ENCODE peak calls at places on chromosomes 3 and 15, in six cellular contexts. One of them, this sample, is unnamed.
A peak's percentile ranks its signal among the peaks of the same experiment; 100 is the strongest.

GRCh38 chr15:57205999-57206398 is 170.3 kb upstream of the CGNL1 start:
- DNase-seq in neural progenitor cell: no peak
- DNase-seq in fibroblast of lung: no peak
- DNase-seq in HepG2: no peak
- DNase-seq in keratinocyte: no peak
- DNase-seq in hepatocyte: no peak
- DNase-seq in this sample: no peak

GRCh38 chr15:55587321-55588069 is 650 bp downstream of the PYGO1 start:
- DNase-seq in neural progenitor cell: peak; percentile 79
- DNase-seq in fibroblast of lung: peak; percentile 53
- DNase-seq in HepG2: peak; percentile 31
- DNase-seq in keratinocyte: no peak
- DNase-seq in hepatocyte: peak; percentile 63
- DNase-seq in this sample: peak; percentile 30

GRCh38 chr15:60223161-60223560 is 174.6 kb downstream of the ANXA2 start:
- DNase-seq in neural progenitor cell: no peak
- DNase-seq in fibroblast of lung: no peak
- DNase-seq in HepG2: no peak
- DNase-seq in keratinocyte: no peak
- DNase-seq in hepatocyte: no peak
- DNase-seq in this sample: no peak

GRCh38 chr15:91534235-91534634 is 319.3 kb upstream of the SLCO3A1 start:
- DNase-seq in neural progenitor cell: no peak
- DNase-seq in fibroblast of lung: no peak
- DNase-seq in HepG2: no peak
- DNase-seq in keratinocyte: no peak
- DNase-seq in hepatocyte: no peak
- DNase-seq in this sample: no peak

GRCh38 chr3:184299488-184300376 is 691 bp downstream of the PSMD2 start:
- DNase-seq in neural progenitor cell: no peak
- DNase-seq in fibroblast of lung: peak; percentile 28
- DNase-seq in HepG2: no peak
- DNase-seq in keratinocyte: no peak
- DNase-seq in hepatocyte: peak; percentile 44
- DNase-seq in this sample: peak; percentile 59

GRCh38 chr15:66785637-66786036 is 83.6 kb downstream of the SMAD6 start:
- DNase-seq in neural progenitor cell: no peak
- DNase-seq in fibroblast of lung: peak; percentile 56
- DNase-seq in HepG2: no peak
- DNase-seq in keratinocyte: no peak
- DNase-seq in hepatocyte: no peak
- DNase-seq in this sample: no peak

GRCh38 chr3:5583920-5584319 is 396.4 kb downstream of the EDEM1 start:
- DNase-seq in neural progenitor cell: no peak
- DNase-seq in fibroblast of lung: no peak
- DNase-seq in HepG2: no peak
- DNase-seq in keratinocyte: no peak
- DNase-seq in hepatocyte: no peak
- DNase-seq in this sample: no peak

GRCh38 chr3:136819784-136820640 is 1.1 kb downstream of the SLC35G2 start:
- DNase-seq in neural progenitor cell: peak; percentile 78
- DNase-seq in fibroblast of lung: peak; percentile 71
- DNase-seq in HepG2: peak; percentile 34
- DNase-seq in keratinocyte: no peak
- DNase-seq in hepatocyte: peak; percentile 69
- DNase-seq in this sample: peak; percentile 46

GRCh38 chr15:48084759-48085420 is 35.9 kb upstream of the SLC24A5 start:
- DNase-seq in neural progenitor cell: peak; percentile 68
- DNase-seq in fibroblast of lung: peak; percentile 68
- DNase-seq in HepG2: peak; percentile 26
- DNase-seq in keratinocyte: no peak
- DNase-seq in hepatocyte: peak; percentile 60
- DNase-seq in this sample: no peak

GRCh38 chr3:165339753-165340152 is 143.6 kb upstream of the SLITRK3 start:
- DNase-seq in neural progenitor cell: peak; percentile 8
- DNase-seq in fibroblast of lung: peak; percentile 71
- DNase-seq in HepG2: no peak
- DNase-seq in keratinocyte: no peak
- DNase-seq in hepatocyte: peak; percentile 19
- DNase-seq in this sample: no peak

GRCh38 chr3:158434412-158435038 is 136.5 kb upstream of the MLF1 start:
- DNase-seq in neural progenitor cell: peak; percentile 79
- DNase-seq in fibroblast of lung: peak; percentile 73
- DNase-seq in HepG2: peak; percentile 78
- DNase-seq in keratinocyte: no peak
- DNase-seq in hepatocyte: peak; percentile 82
- DNase-seq in this sample: peak; percentile 42

GRCh38 chr3:125212096-125212508 is 446 bp downstream of the SLC12A8 start:
- DNase-seq in neural progenitor cell: peak; percentile 74
- DNase-seq in fibroblast of lung: no peak
- DNase-seq in HepG2: no peak
- DNase-seq in keratinocyte: no peak
- DNase-seq in hepatocyte: peak; percentile 49
- DNase-seq in this sample: peak; percentile 28

GRCh38 chr15:100759698-100760356 is 119.8 kb upstream of the ALDH1A3 start:
- DNase-seq in neural progenitor cell: no peak
- DNase-seq in fibroblast of lung: peak; percentile 44
- DNase-seq in HepG2: peak; percentile 22
- DNase-seq in keratinocyte: peak; percentile 53
- DNase-seq in hepatocyte: peak; percentile 78
- DNase-seq in this sample: peak; percentile 88

GRCh38 chr3:110314512-110315114 is 757.0 kb upstream of the NECTIN3 start:
- DNase-seq in neural progenitor cell: peak; percentile 66
- DNase-seq in fibroblast of lung: peak; percentile 60
- DNase-seq in HepG2: peak; percentile 64
- DNase-seq in keratinocyte: peak; percentile 30
- DNase-seq in hepatocyte: peak; percentile 83
- DNase-seq in this sample: peak; percentile 43

GRCh38 chr15:79332824-79333510 is 22.1 kb downstream of the TMED3 start:
- DNase-seq in neural progenitor cell: no peak
- DNase-seq in fibroblast of lung: no peak
- DNase-seq in HepG2: no peak
- DNase-seq in keratinocyte: no peak
- DNase-seq in hepatocyte: peak; percentile 9
- DNase-seq in this sample: peak; percentile 47

GRCh38 chr3:196918968-196919367 is 23.4 kb downstream of the NCBP2 start:
- DNase-seq in neural progenitor cell: peak; percentile 38
- DNase-seq in fibroblast of lung: no peak
- DNase-seq in HepG2: peak; percentile 18
- DNase-seq in keratinocyte: no peak
- DNase-seq in hepatocyte: no peak
- DNase-seq in this sample: no peak

GRCh38 chr3:190314741-190315140 is 7.5 kb downstream of the CLDN1 start:
- DNase-seq in neural progenitor cell: no peak
- DNase-seq in fibroblast of lung: no peak
- DNase-seq in HepG2: no peak
- DNase-seq in keratinocyte: no peak
- DNase-seq in hepatocyte: no peak
- DNase-seq in this sample: no peak

GRCh38 chr15:66611257-66612053 is 45.7 kb upstream of the LCTL start:
- DNase-seq in neural progenitor cell: no peak
- DNase-seq in fibroblast of lung: no peak
- DNase-seq in HepG2: peak; percentile 81
- DNase-seq in keratinocyte: no peak
- DNase-seq in hepatocyte: no peak
- DNase-seq in this sample: no peak

GRCh38 chr15:36108539-36108938 is 470.9 kb upstream of the CDIN1 start:
- DNase-seq in neural progenitor cell: no peak
- DNase-seq in fibroblast of lung: no peak
- DNase-seq in HepG2: no peak
- DNase-seq in keratinocyte: no peak
- DNase-seq in hepatocyte: no peak
- DNase-seq in this sample: no peak

GRCh38 chr3:55000546-55000945 is 72.7 kb upstream of the LRTM1 start:
- DNase-seq in neural progenitor cell: no peak
- DNase-seq in fibroblast of lung: peak; percentile 88
- DNase-seq in HepG2: no peak
- DNase-seq in keratinocyte: no peak
- DNase-seq in hepatocyte: peak; percentile 77
- DNase-seq in this sample: peak; percentile 66

GRCh38 chr3:109806929-109807328 is 469.6 kb upstream of the DPPA4 start:
- DNase-seq in neural progenitor cell: no peak
- DNase-seq in fibroblast of lung: peak; percentile 31
- DNase-seq in HepG2: peak; percentile 5
- DNase-seq in keratinocyte: no peak
- DNase-seq in hepatocyte: no peak
- DNase-seq in this sample: no peak

GRCh38 chr15:40161693-40162401 is 978 bp downstream of the BUB1B start:
- DNase-seq in neural progenitor cell: no peak
- DNase-seq in fibroblast of lung: no peak
- DNase-seq in HepG2: no peak
- DNase-seq in keratinocyte: no peak
- DNase-seq in hepatocyte: no peak
- DNase-seq in this sample: no peak

GRCh38 chr3:19348929-19349564 is 200.7 kb downstream of the KCNH8 start:
- DNase-seq in neural progenitor cell: peak; percentile 48
- DNase-seq in fibroblast of lung: peak; percentile 21
- DNase-seq in HepG2: peak; percentile 8
- DNase-seq in keratinocyte: no peak
- DNase-seq in hepatocyte: peak; percentile 59
- DNase-seq in this sample: peak; percentile 4

GRCh38 chr3:122000936-122001605 is 21.0 kb downstream of the ILDR1 start:
- DNase-seq in neural progenitor cell: no peak
- DNase-seq in fibroblast of lung: no peak
- DNase-seq in HepG2: peak; percentile 31
- DNase-seq in keratinocyte: no peak
- DNase-seq in hepatocyte: no peak
- DNase-seq in this sample: no peak

GRCh38 chr3:191141728-191142127 is 57.3 kb upstream of the OSTN start:
- DNase-seq in neural progenitor cell: no peak
- DNase-seq in fibroblast of lung: peak; percentile 85
- DNase-seq in HepG2: no peak
- DNase-seq in keratinocyte: peak; percentile 44
- DNase-seq in hepatocyte: no peak
- DNase-seq in this sample: peak; percentile 39

GRCh38 chr3:48088056-48088748 is 72.0 kb upstream of the MAP4 start:
- DNase-seq in neural progenitor cell: peak; percentile 58
- DNase-seq in fibroblast of lung: no peak
- DNase-seq in HepG2: no peak
- DNase-seq in keratinocyte: no peak
- DNase-seq in hepatocyte: peak; percentile 52
- DNase-seq in this sample: peak; percentile 11

GRCh38 chr3:155352900-155353490 is 59.5 kb upstream of the STRIT1 start:
- DNase-seq in neural progenitor cell: peak; percentile 43
- DNase-seq in fibroblast of lung: peak; percentile 57
- DNase-seq in HepG2: peak; percentile 21
- DNase-seq in keratinocyte: no peak
- DNase-seq in hepatocyte: peak; percentile 37
- DNase-seq in this sample: peak; percentile 55

GRCh38 chr3:159273608-159274007 is 471.8 kb downstream of the MFSD1 start:
- DNase-seq in neural progenitor cell: peak; percentile 81
- DNase-seq in fibroblast of lung: peak; percentile 40
- DNase-seq in HepG2: peak; percentile 6
- DNase-seq in keratinocyte: no peak
- DNase-seq in hepatocyte: peak; percentile 74
- DNase-seq in this sample: no peak

GRCh38 chr3:149647812-149648211 is 10.0 kb downstream of the WWTR1 start:
- DNase-seq in neural progenitor cell: no peak
- DNase-seq in fibroblast of lung: no peak
- DNase-seq in HepG2: no peak
- DNase-seq in keratinocyte: no peak
- DNase-seq in hepatocyte: no peak
- DNase-seq in this sample: no peak
- TF ChIP-seq EZH2 in neural progenitor cell: no peak
- TF ChIP-seq EZH2 in fibroblast of lung: no peak
- TF ChIP-seq EZH2 in HepG2: no peak
- TF ChIP-seq EZH2 in keratinocyte: no peak
- TF ChIP-seq EZH2 in hepatocyte: no peak
- TF ChIP-seq EZH2 in this sample: no peak

DNA sequence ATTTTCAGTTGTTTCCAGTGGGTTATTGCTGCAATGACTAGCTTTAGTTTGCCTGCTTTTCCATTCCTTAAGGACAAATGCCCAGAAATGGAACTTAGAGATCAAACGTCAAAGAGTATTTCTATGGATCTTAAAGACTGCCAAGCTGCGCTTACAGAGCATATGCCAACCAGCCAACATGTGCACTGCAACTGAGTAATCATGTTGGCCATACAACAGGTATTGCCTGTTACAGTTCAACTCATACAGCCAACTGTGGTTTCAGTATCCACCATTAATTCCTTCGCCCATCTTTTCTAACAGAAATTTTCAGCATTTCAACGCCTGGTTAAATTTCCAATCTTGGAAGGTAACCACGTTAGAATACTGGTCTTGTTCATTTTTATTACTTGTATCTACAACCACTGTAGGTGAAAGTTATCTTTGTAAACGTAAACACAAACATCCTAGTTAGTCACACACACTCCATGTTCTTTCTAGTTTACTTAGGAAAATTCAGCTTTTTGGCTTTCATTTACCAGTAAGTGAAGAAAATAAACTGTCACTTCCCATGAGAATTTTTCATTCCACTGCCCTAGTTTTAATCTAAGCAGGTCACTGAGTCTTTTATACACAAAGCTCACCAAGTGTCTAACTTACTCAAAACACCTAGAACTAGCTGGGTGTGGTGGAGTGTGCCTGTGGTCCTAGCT is 3.9 kb downstream of the RPL32 start:
- DNase-seq in neural progenitor cell: no peak
- DNase-seq in fibroblast of lung: no peak
- DNase-seq in HepG2: no peak
- DNase-seq in keratinocyte: no peak
- DNase-seq in hepatocyte: no peak
- DNase-seq in this sample: no peak
- TF ChIP-seq CTCF in neural progenitor cell: no peak
- TF ChIP-seq CTCF in fibroblast of lung: no peak
- TF ChIP-seq CTCF in HepG2: no peak
- TF ChIP-seq CTCF in keratinocyte: no peak
- TF ChIP-seq CTCF in hepatocyte: no peak
- TF ChIP-seq CTCF in this sample: no peak

DNA sequence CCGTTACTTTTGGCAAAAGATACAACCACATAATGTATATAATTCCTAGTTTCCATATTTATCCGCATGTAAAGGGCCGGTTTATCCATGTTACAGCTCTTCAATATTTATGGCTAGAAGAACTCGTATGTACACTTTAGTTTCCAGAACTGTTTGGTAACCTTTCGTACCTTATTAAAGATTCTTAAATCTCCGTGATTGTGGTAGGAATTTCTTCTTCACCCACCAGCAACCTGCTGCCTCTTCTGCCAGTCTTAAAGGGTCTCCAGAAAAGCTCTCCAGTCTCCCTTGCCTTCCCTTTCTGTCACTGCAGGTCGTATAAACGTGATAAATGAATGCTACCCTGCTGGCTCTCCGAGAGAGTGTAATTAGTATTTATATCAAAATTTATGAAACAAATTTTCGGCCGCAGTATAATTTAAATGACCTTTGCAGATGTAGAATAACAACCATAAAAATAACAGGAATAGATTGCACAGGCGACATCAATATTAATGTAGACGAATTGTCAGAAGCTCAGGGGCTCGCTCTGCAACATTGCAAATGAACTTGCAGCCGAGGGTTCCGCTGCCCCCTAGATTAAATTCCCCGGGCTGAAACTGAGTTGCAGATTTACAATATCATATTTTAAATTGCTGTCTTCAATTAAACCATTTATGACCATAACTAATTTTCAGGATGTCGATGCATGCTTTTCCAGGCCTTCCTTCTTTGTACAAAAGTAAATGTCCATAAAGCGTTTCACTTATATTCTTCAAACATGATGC is 5.4 kb downstream of the ZIC1 start:
- DNase-seq in neural progenitor cell: peak; percentile 3
- DNase-seq in fibroblast of lung: no peak
- DNase-seq in HepG2: no peak
- DNase-seq in keratinocyte: no peak
- DNase-seq in hepatocyte: no peak
- DNase-seq in this sample: no peak
- TF ChIP-seq EZH2 in neural progenitor cell: peak; percentile 63
- TF ChIP-seq EZH2 in fibroblast of lung: peak; percentile 57
- TF ChIP-seq EZH2 in HepG2: no peak
- TF ChIP-seq EZH2 in keratinocyte: no peak
- TF ChIP-seq EZH2 in hepatocyte: no peak
- TF ChIP-seq EZH2 in this sample: no peak

GRCh38 chr3:9500108-9501050 is 53.2 kb downstream of the LHFPL4 start:
- DNase-seq in neural progenitor cell: peak; percentile 94
- DNase-seq in fibroblast of lung: peak; percentile 57
- DNase-seq in HepG2: peak; percentile 28
- DNase-seq in keratinocyte: peak; percentile 25
- DNase-seq in hepatocyte: peak; percentile 85
- DNase-seq in this sample: no peak
- TF ChIP-seq CTCF in neural progenitor cell: peak; percentile 93
- TF ChIP-seq CTCF in fibroblast of lung: peak; percentile 58
- TF ChIP-seq CTCF in HepG2: peak; percentile 74
- TF ChIP-seq CTCF in keratinocyte: peak; percentile 85
- TF ChIP-seq CTCF in hepatocyte: peak; percentile 62
- TF ChIP-seq CTCF in this sample: peak; percentile 57